ENCODE peak calls at places on chromosomes 12 and 14, in eight cellular contexts. J, I, M, U, S, G, Z and T are unnamed samples.

GRCh38 chr12:89657090-89657489 is 51.5 kb downstream of the ATP2B1 start:
- DNase-seq in U (no peak), G (no peak), S (no peak), J (no peak), I (no peak), Z (no peak), M (no peak), T (no peak)

GRCh38 chr12:54200412-54200811 is 11.6 kb upstream of the SMUG1 start:
- DNase-seq in I (no peak), G (no peak), J (no peak), Z (no peak), U (no peak), S (no peak), M (no peak), T (no peak)

GRCh38 chr14:77098470-77099353 is 654 bp downstream of the CIPC start:
- DNase-seq in Z (peak; percentile 63), I (peak; percentile 29), U (peak; percentile 91), G (peak; percentile 51), S (no peak), J (peak; percentile 74), M (peak; percentile 66), T (no peak)

GRCh38 chr14:93528884-93529558 is 98.3 kb downstream of the UNC79 start:
- DNase-seq in M (no peak), U (no peak), Z (no peak), G (no peak), I (no peak), J (no peak), S (no peak), T (no peak)

GRCh38 chr14:62006116-62006737 is 244.0 kb downstream of the SNAPC1 start:
- DNase-seq in J (no peak), Z (no peak), G (no peak), S (no peak), U (no peak), I (no peak), M (no peak), T (no peak)

GRCh38 chr14:23828001-23828400 is 125.6 kb upstream of the DHRS4 start:
- DNase-seq in G (no peak), M (no peak), Z (no peak), S (peak; percentile 3), U (no peak), I (no peak), J (no peak), T (no peak)

GRCh38 chr14:32560213-32560857 is 231.2 kb downstream of the AKAP6 start:
- DNase-seq in Z (peak; percentile 17), I (peak; percentile 53), G (peak; percentile 44), M (peak; percentile 63), J (no peak), U (peak; percentile 69), S (peak; percentile 85), T (peak; percentile 79)

GRCh38 chr14:52951730-52952481 is 1.1 kb upstream of the FERMT2 start:
- DNase-seq in U (peak; percentile 84), S (peak; percentile 87), Z (no peak), M (peak; percentile 64), J (no peak), G (peak; percentile 49), I (peak; percentile 79), T (peak; percentile 78)

GRCh38 chr14:25537846-25538455 is 488.0 kb upstream of the STXBP6 start:
- DNase-seq in M (peak; percentile 68), U (no peak), I (no peak), J (no peak), S (no peak), G (no peak), Z (no peak), T (no peak)

GRCh38 chr12:101962486-101962885 is 85.1 kb downstream of the DRAM1 start:
- DNase-seq in S (no peak), M (no peak), U (no peak), Z (no peak), I (no peak), J (no peak), G (no peak), T (no peak)

GRCh38 chr14:105507247-105507646 is 16.2 kb downstream of the TEDC1 start:
- DNase-seq in S (no peak), G (peak; percentile 10), J (no peak), Z (no peak), U (peak; percentile 46), I (no peak), M (no peak), T (no peak)

GRCh38 chr14:72678360-72678759 is 215.5 kb downstream of the DPF3 start:
- DNase-seq in U (no peak), J (no peak), I (no peak), G (no peak), M (no peak), Z (no peak), S (peak; percentile 60), T (peak; percentile 63)

GRCh38 chr14:106842687-106843086 is 1316.3 kb downstream of the TMEM121 start:
- DNase-seq in U (no peak), I (peak; percentile 50), G (no peak), M (peak; percentile 61), J (no peak), Z (no peak), S (no peak), T (no peak)

GRCh38 chr14:93114068-93114710 is 1.5 kb downstream of the ITPK1 start:
- DNase-seq in G (no peak), Z (no peak), S (no peak), I (no peak), U (no peak), J (no peak), M (peak; percentile 32), T (no peak)

GRCh38 chr12:132488127-132489077 is 1.5 kb upstream of the FBRSL1 start:
- DNase-seq in Z (no peak), J (peak; percentile 61), S (no peak), M (no peak), G (peak; percentile 55), I (no peak), U (no peak), T (no peak)

GRCh38 chr14:90398315-90398811 is 1.5 kb downstream of the CALM1 start:
- DNase-seq in Z (no peak), U (peak; percentile 81), G (peak; percentile 59), M (peak; percentile 63), S (peak; percentile 54), I (no peak), J (no peak), T (peak; percentile 26)

GRCh38 chr14:34931206-34931605 is 51.6 kb upstream of the SRP54 start:
- DNase-seq in I (no peak), Z (no peak), S (no peak), U (no peak), G (no peak), M (no peak), J (no peak), T (no peak)

GRCh38 chr12:117151195-117152031 is 38.9 kb downstream of the FBXO21 start:
- DNase-seq in U (peak; percentile 80), J (peak; percentile 73), G (peak; percentile 63), Z (peak; percentile 47), M (peak; percentile 65), S (peak; percentile 57), I (peak; percentile 75), T (peak; percentile 52)

GRCh38 chr12:104956870-104957301 is 1.2 kb downstream of the SLC41A2 start:
- DNase-seq in U (no peak), M (no peak), Z (no peak), S (no peak), J (no peak), I (no peak), G (no peak), T (no peak)

GRCh38 chr12:110917467-110917866 is 2.9 kb downstream of the MYL2 start:
- DNase-seq in Z (no peak), G (no peak), U (no peak), S (peak; percentile 20), I (peak; percentile 82), J (no peak), M (no peak), T (peak; percentile 55)

GRCh38 chr14:52342849-52343606 is 28.9 kb downstream of the PTGER2 start:
- DNase-seq in J (no peak), I (no peak), M (no peak), S (no peak), Z (no peak), G (no peak), U (no peak), T (no peak)

GRCh38 chr14:105061428-105062047 is 3.7 kb downstream of the GPR132 start:
- DNase-seq in U (peak; percentile 76), Z (no peak), J (peak; percentile 72), G (peak; percentile 69), M (peak; percentile 26), I (no peak), S (no peak), T (no peak)

GRCh38 chr12:116604883-116605641 is 45.9 kb downstream of the MAP1LC3B2 start:
- DNase-seq in U (no peak), S (no peak), I (no peak), G (no peak), Z (peak; percentile 41), M (no peak), J (no peak), T (no peak)

GRCh38 chr12:41011939-41012338 is 176.2 kb upstream of the PDZRN4 start:
- DNase-seq in G (no peak), M (no peak), S (no peak), I (no peak), U (no peak), Z (no peak), J (no peak), T (no peak)

GRCh38 chr12:21666722-21667121 is 9.1 kb upstream of the LDHB start:
- DNase-seq in S (peak; percentile 26), I (no peak), Z (no peak), G (no peak), J (no peak), M (no peak), U (no peak), T (no peak)

GRCh38 chr12:49502590-49502989 is 36.2 kb upstream of the KCNH3 start:
- DNase-seq in G (no peak), I (no peak), U (no peak), Z (no peak), J (no peak), M (no peak), S (no peak), T (peak; percentile 47)
- H3K27ac ChIP-seq in G (no peak overlapping the region), I (peak overlapping the region; percentile 78), U (no peak overlapping the region), Z (no peak overlapping the region), J (no peak overlapping the region), M (no peak overlapping the region), S (peak overlapping the region; percentile 89), T (peak overlapping the region; percentile 68)

DNA sequence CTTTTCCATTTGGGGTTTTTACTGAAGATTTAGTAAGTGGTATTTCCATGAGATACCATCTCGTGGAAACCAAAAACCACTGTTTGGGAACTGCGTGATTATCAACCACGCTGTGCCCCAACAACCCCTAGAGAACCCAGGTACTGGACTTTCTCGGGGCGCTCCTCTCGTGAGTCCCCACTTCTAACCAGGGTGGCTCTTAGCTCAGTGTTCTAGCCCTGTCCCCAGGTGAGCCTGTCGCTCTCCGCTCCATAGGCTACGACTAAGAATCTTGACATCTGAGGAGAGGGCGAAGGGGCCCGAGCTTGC is 686 bp downstream of the MCRS1 start:
- DNase-seq in U (no peak), I (no peak), Z (no peak), S (no peak), G (no peak), M (no peak), J (no peak), T (no peak)
- H3K27ac ChIP-seq in U (peak overlapping the region; percentile 85), I (peak overlapping the region; percentile 95), Z (peak overlapping the region; percentile 88), S (no peak overlapping the region), G (peak overlapping the region; percentile 84), M (peak overlapping the region; percentile 86), J (peak overlapping the region; percentile 89), T (peak overlapping the region; percentile 92)

GRCh38 chr12:6929806-6930452 is 2.2 kb downstream of the ATN1 start:
- DNase-seq in J (no peak), G (no peak), S (no peak), U (no peak), M (no peak), I (no peak), Z (no peak), T (no peak)
- H3K27ac ChIP-seq in J (peak overlapping the region; percentile 98), G (no peak overlapping the region), S (no peak overlapping the region), U (peak overlapping the region; percentile 100), M (peak overlapping the region; percentile 93), I (peak overlapping the region; percentile 100), Z (peak overlapping the region; percentile 97), T (no peak overlapping the region)

GRCh38 chr12:72679147-72679757 is 407.1 kb downstream of the TRHDE start:
- DNase-seq in M (no peak), U (no peak), G (no peak), J (no peak), Z (no peak), I (no peak), S (no peak), T (no peak)
- H3K27ac ChIP-seq in M (no peak overlapping the region), U (no peak overlapping the region), G (no peak overlapping the region), J (no peak overlapping the region), Z (no peak overlapping the region), I (no peak overlapping the region), S (no peak overlapping the region), T (no peak overlapping the region)